ENCODE peak calls at places on chromosomes 6 and 20, in seven cellular contexts. I, F, D, V, M, N and X are unnamed samples.
A peak's percentile ranks its signal among the peaks of the same experiment; 100 is the strongest.

GRCh38 chr6:1903780-1904493 is 294.2 kb downstream of the FOXC1 start:
- DNase-seq in F (no peak), V (no peak), D (no peak), N (no peak), M (no peak), I (no peak), X (no peak)

GRCh38 chr20:38187512-38187911 is 22.4 kb upstream of the TGM2 start:
- DNase-seq in F (peak; percentile 79), D (peak; percentile 64), V (no peak), M (no peak), I (peak; percentile 53), N (no peak), X (no peak)

GRCh38 chr20:61770203-61770602 is 295.5 kb downstream of the TAF4 start:
- DNase-seq in I (no peak), N (no peak), F (no peak), D (no peak), M (no peak), V (no peak), X (no peak)

GRCh38 chr6:34576286-34576955 is 20.3 kb upstream of the SPDEF start:
- DNase-seq in I (no peak), D (peak; percentile 14), M (no peak), V (no peak), N (no peak), F (no peak), X (no peak)

GRCh38 chr6:24274441-24275083 is 83.3 kb downstream of the DCDC2 start:
- DNase-seq in F (peak; percentile 47), I (peak; percentile 34), N (peak; percentile 1), V (no peak), M (no peak), D (peak; percentile 37), X (peak; percentile 55)

GRCh38 chr6:6707143-6707542 is 118.6 kb downstream of the LY86 start:
- DNase-seq in V (no peak), I (no peak), N (no peak), F (no peak), D (no peak), M (no peak), X (no peak)

GRCh38 chr6:36539814-36540568 is 7.3 kb downstream of the STK38 start:
- DNase-seq in F (no peak), V (no peak), N (no peak), I (no peak), M (no peak), D (no peak), X (no peak)

GRCh38 chr6:136251394-136251793 is 1.3 kb upstream of the MTFR2 start:
- DNase-seq in N (no peak), F (peak; percentile 13), I (no peak), M (no peak), D (no peak), V (no peak), X (no peak)

GRCh38 chr6:164109770-164110140 is 695.2 kb downstream of the QKI start:
- DNase-seq in F (peak; percentile 21), N (peak; percentile 19), V (no peak), M (no peak), D (no peak), I (peak; percentile 49), X (peak; percentile 18)

GRCh38 chr20:46681032-46681854 is 8.0 kb downstream of the TP53RK start:
- DNase-seq in M (peak; percentile 62), I (peak; percentile 77), V (no peak), F (peak; percentile 52), N (no peak), D (peak; percentile 58), X (peak; percentile 60)

GRCh38 chr6:149962461-149963211 is 1.1 kb upstream of the ULBP1 start:
- DNase-seq in I (no peak), N (no peak), V (no peak), D (no peak), M (no peak), F (no peak), X (no peak)

GRCh38 chr6:137970368-137970767 is 103.3 kb downstream of the TNFAIP3 start:
- DNase-seq in D (no peak), M (no peak), N (no peak), V (no peak), F (no peak), I (no peak), X (no peak)

GRCh38 chr6:22612241-22612640 is 42.9 kb downstream of the HDGFL1 start:
- DNase-seq in V (no peak), F (no peak), M (no peak), I (no peak), D (peak; percentile 36), N (no peak), X (no peak)

GRCh38 chr6:144055121-144055931 is 40.0 kb downstream of the SF3B5 start:
- DNase-seq in N (no peak), M (no peak), D (no peak), V (no peak), I (no peak), F (peak; percentile 10), X (no peak)
- H3K4me3 ChIP-seq in N (no peak overlapping the region), M (no peak overlapping the region), D (no peak overlapping the region), V (no peak overlapping the region), I (no peak overlapping the region), F (no peak overlapping the region), X (no peak overlapping the region)

DNA sequence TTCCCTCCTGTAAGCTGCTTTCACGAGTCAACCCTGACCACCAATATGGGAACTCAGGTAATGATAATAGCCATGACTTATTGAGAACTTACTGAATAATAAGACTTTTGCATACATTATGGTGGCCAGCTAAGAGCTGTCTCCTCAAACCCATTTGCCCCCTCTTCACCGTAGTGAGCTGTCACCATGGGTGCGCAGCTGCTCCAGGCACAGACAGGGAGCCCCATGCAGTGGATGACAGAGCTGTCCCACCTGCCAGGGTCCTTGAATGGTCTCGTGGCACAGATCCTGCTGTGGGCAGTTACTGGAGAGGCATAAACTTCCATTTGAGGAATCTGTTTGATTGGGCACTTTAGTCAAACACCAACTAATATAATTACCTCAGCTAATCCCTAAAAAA is 1.9 kb downstream of the SLC22A16 start:
- DNase-seq in N (no peak), M (no peak), V (no peak), I (no peak), D (no peak), F (no peak), X (no peak)
- TF ChIP-seq EZH2 in N (no peak), M (no peak), V (no peak), I (no peak), D (no peak), F (no peak), X (no peak)

GRCh38 chr20:23366384-23366783 is 4.4 kb downstream of the GZF1 start:
- DNase-seq in F (peak; percentile 32), I (no peak), V (no peak), N (no peak), M (no peak), D (peak; percentile 17), X (no peak)
- H3K27ac ChIP-seq in F (no peak overlapping the region), I (no peak overlapping the region), V (no peak overlapping the region), N (no peak overlapping the region), M (no peak overlapping the region), D (no peak overlapping the region), X (peak overlapping the region; percentile 27)

DNA sequence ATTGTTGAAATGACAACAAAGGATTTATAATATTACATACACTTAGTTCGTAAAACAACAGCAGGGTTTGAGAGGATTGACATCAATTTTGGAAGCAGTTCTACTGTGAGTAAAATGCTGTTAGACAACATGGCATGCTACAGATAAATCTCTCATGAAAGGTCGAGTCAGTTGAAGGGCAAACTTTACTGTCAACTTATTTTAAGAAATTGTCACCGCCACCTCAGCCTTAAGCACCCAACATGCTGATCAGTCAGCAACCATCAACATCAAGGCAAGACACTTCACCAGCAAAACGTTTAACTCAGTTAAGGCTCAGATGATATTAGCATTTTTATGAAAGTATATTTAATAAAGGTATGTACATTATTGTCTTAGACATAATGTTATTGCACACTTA is 31.0 kb downstream of the CYB5R4 start:
- DNase-seq in F (no peak), I (no peak), D (no peak), M (no peak), N (no peak), V (no peak), X (no peak)
- H3K4me3 ChIP-seq in F (no peak overlapping the region), I (no peak overlapping the region), D (no peak overlapping the region), M (no peak overlapping the region), N (no peak overlapping the region), V (no peak overlapping the region), X (no peak overlapping the region)

GRCh38 chr6:71887006-71887743 is 825 bp downstream of the RIMS1 start:
- DNase-seq in D (no peak), N (no peak), I (peak; percentile 6), V (no peak), M (no peak), F (peak; percentile 38), X (no peak)
- TF ChIP-seq EZH2 in D (no peak), N (no peak), I (no peak), V (no peak), M (no peak), F (no peak), X (no peak)

GRCh38 chr20:64212750-64213149 is 42.8 kb upstream of the PCMTD2 start:
- DNase-seq in V (no peak), F (peak; percentile 79), N (peak; percentile 36), I (peak; percentile 61), D (peak; percentile 80), M (no peak), X (no peak)

GRCh38 chr20:64207641-64208590 is 43.7 kb downstream of the MYT1 start:
- DNase-seq in V (no peak), I (no peak), D (no peak), N (no peak), F (no peak), M (no peak), X (no peak)

GRCh38 chr20:64209148-64209547 is 44.9 kb downstream of the MYT1 start:
- DNase-seq in I (no peak), N (no peak), V (no peak), F (no peak), D (no peak), M (no peak), X (no peak)

GRCh38 chr20:64211874-64212658 is 43.5 kb upstream of the PCMTD2 start:
- DNase-seq in N (no peak), V (no peak), I (no peak), M (no peak), F (no peak), D (no peak), X (no peak)

DNA sequence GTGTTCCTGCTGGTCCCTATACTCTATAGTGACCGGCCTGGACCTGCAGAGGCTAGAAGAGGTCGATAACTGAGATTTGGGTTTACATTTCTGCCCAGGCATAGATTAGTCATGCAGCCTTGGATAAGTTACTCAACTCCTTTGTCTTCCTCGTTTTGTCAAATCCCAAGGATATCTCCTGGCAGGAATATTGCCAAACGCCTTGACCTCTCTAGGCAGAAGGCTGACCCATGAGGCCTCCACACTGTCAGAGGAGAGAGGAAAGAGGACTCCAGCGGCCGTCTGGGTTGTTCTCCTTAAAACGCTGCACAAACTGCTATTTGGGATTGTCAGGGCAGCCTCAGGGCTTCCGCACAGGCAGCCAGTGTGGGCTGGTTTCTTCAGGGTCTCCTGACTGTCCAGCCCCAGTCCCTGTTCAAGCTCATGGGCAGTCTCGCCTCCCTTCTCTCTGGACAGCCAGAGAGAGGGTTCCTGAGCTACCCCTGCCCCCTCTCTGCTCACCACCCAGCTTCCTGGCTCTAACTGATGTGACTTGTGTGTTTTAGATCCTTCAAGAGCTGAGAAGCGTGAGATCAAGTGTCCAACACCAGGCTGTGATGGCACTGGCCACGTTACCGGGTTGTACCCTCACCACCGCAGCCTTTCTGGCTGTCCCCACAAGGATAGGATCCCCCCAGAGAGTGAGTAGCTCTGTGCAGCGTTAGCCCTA is 44.7 kb upstream of the PCMTD2 start:
- DNase-seq in F (no peak), I (no peak), D (no peak), M (no peak), N (no peak), V (no peak), X (no peak)
- H3K27ac ChIP-seq in F (no peak overlapping the region), I (no peak overlapping the region), D (no peak overlapping the region), M (no peak overlapping the region), N (no peak overlapping the region), V (no peak overlapping the region), X (no peak overlapping the region)